ENCODE peak calls at places on chromosomes 3 and 15, in seven cellular contexts. One of them, this sample, is unnamed.

GRCh38 chr15:57554063-57554820 is 37.5 kb upstream of the MYZAP start:
- DNase-seq in A673: peak; percentile 62
- DNase-seq in vagina: no peak
- DNase-seq in PC-3: no peak
- DNase-seq in gastrocnemius medialis: no peak
- DNase-seq in CD8-positive, alpha-beta T cell: no peak
- DNase-seq in Panc1: no peak
- DNase-seq in this sample: no peak

GRCh38 chr15:41940441-41940857 is 31.9 kb downstream of the EHD4 start:
- DNase-seq in vagina: no peak
- DNase-seq in CD8-positive, alpha-beta T cell: no peak
- DNase-seq in gastrocnemius medialis: no peak
- DNase-seq in PC-3: peak; percentile 98
- DNase-seq in A673: no peak
- DNase-seq in Panc1: peak; percentile 82
- DNase-seq in this sample: no peak

GRCh38 chr15:91426412-91426811 is 326.4 kb downstream of the SV2B start:
- DNase-seq in gastrocnemius medialis: no peak
- DNase-seq in Panc1: no peak
- DNase-seq in CD8-positive, alpha-beta T cell: no peak
- DNase-seq in A673: no peak
- DNase-seq in PC-3: peak; percentile 19
- DNase-seq in vagina: no peak
- DNase-seq in this sample: no peak

GRCh38 chr3:107767897-107768605 is 245.3 kb downstream of the BBX start:
- DNase-seq in PC-3: no peak
- DNase-seq in Panc1: no peak
- DNase-seq in vagina: no peak
- DNase-seq in gastrocnemius medialis: no peak
- DNase-seq in CD8-positive, alpha-beta T cell: no peak
- DNase-seq in A673: peak; percentile 37
- DNase-seq in this sample: no peak

GRCh38 chr15:69861331-69862171 is 236.2 kb downstream of the TLE3 start:
- DNase-seq in vagina: no peak
- DNase-seq in A673: no peak
- DNase-seq in PC-3: no peak
- DNase-seq in CD8-positive, alpha-beta T cell: no peak
- DNase-seq in Panc1: no peak
- DNase-seq in gastrocnemius medialis: no peak
- DNase-seq in this sample: no peak

GRCh38 chr3:53865732-53866499 is 16.0 kb downstream of the ACTR8 start:
- DNase-seq in vagina: no peak
- DNase-seq in Panc1: no peak
- DNase-seq in A673: no peak
- DNase-seq in CD8-positive, alpha-beta T cell: no peak
- DNase-seq in gastrocnemius medialis: no peak
- DNase-seq in PC-3: no peak
- DNase-seq in this sample: no peak

GRCh38 chr3:187396661-187397060 is 28.5 kb downstream of the RTP4 start:
- DNase-seq in Panc1: no peak
- DNase-seq in CD8-positive, alpha-beta T cell: no peak
- DNase-seq in PC-3: no peak
- DNase-seq in A673: no peak
- DNase-seq in gastrocnemius medialis: no peak
- DNase-seq in vagina: no peak
- DNase-seq in this sample: no peak

GRCh38 chr3:193620650-193621049 is 27.6 kb downstream of the OPA1 start:
- DNase-seq in gastrocnemius medialis: no peak
- DNase-seq in Panc1: no peak
- DNase-seq in A673: peak; percentile 26
- DNase-seq in vagina: no peak
- DNase-seq in CD8-positive, alpha-beta T cell: no peak
- DNase-seq in PC-3: no peak
- DNase-seq in this sample: no peak

GRCh38 chr15:77959094-77959879 is 118.2 kb downstream of the TBC1D2B start:
- DNase-seq in Panc1: no peak
- DNase-seq in gastrocnemius medialis: peak; percentile 49
- DNase-seq in vagina: no peak
- DNase-seq in A673: peak; percentile 80
- DNase-seq in PC-3: peak; percentile 79
- DNase-seq in CD8-positive, alpha-beta T cell: peak; percentile 69
- DNase-seq in this sample: peak; percentile 88

GRCh38 chr3:69791111-69791510 is 51.8 kb downstream of the MITF start:
- DNase-seq in Panc1: no peak
- DNase-seq in A673: no peak
- DNase-seq in vagina: peak; percentile 94
- DNase-seq in CD8-positive, alpha-beta T cell: no peak
- DNase-seq in PC-3: no peak
- DNase-seq in gastrocnemius medialis: peak; percentile 69
- DNase-seq in this sample: peak; percentile 85

GRCh38 chr3:13684350-13684749 is 135.4 kb downstream of the FBLN2 start:
- DNase-seq in A673: no peak
- DNase-seq in CD8-positive, alpha-beta T cell: no peak
- DNase-seq in vagina: no peak
- DNase-seq in Panc1: no peak
- DNase-seq in gastrocnemius medialis: no peak
- DNase-seq in PC-3: no peak
- DNase-seq in this sample: no peak

GRCh38 chr3:13685721-13686120 is 136.8 kb downstream of the FBLN2 start:
- DNase-seq in vagina: no peak
- DNase-seq in Panc1: no peak
- DNase-seq in PC-3: no peak
- DNase-seq in CD8-positive, alpha-beta T cell: no peak
- DNase-seq in gastrocnemius medialis: no peak
- DNase-seq in A673: no peak
- DNase-seq in this sample: no peak

GRCh38 chr3:13686332-13686731 is 137.4 kb downstream of the FBLN2 start:
- DNase-seq in A673: no peak
- DNase-seq in gastrocnemius medialis: no peak
- DNase-seq in PC-3: no peak
- DNase-seq in vagina: no peak
- DNase-seq in Panc1: no peak
- DNase-seq in CD8-positive, alpha-beta T cell: no peak
- DNase-seq in this sample: no peak

GRCh38 chr3:13683772-13684171 is 134.8 kb downstream of the FBLN2 start:
- DNase-seq in A673: no peak
- DNase-seq in vagina: no peak
- DNase-seq in gastrocnemius medialis: no peak
- DNase-seq in PC-3: no peak
- DNase-seq in CD8-positive, alpha-beta T cell: no peak
- DNase-seq in Panc1: no peak
- DNase-seq in this sample: no peak

DNA sequence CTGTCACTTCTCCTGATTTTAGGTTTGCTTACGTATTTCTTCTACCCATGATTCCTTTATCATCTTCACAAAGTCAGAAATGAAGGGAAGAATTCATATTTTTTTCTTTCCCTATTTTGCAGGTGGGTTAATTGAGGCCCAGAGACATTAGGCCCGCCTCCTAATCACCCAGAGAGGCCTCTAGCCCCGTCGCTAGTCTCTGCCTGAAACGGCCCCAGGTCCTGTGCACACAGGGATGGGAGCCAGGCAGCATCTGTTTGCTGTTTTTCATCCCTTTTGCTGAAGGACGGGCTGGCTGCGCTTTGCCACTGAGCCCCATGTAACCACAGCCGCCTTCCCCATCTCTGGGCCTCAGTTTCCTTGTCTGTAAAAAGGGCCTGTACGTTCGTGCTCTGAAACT is 135.9 kb downstream of the FBLN2 start:
- DNase-seq in Panc1: no peak
- DNase-seq in PC-3: no peak
- DNase-seq in gastrocnemius medialis: no peak
- DNase-seq in CD8-positive, alpha-beta T cell: no peak
- DNase-seq in vagina: no peak
- DNase-seq in A673: no peak
- DNase-seq in this sample: no peak
- TF ChIP-seq CTCF in Panc1: no peak
- TF ChIP-seq CTCF in PC-3: no peak
- TF ChIP-seq CTCF in gastrocnemius medialis: no peak
- TF ChIP-seq CTCF in CD8-positive, alpha-beta T cell: no peak
- TF ChIP-seq CTCF in vagina: no peak
- TF ChIP-seq CTCF in A673: no peak
- TF ChIP-seq CTCF in this sample: no peak

DNA sequence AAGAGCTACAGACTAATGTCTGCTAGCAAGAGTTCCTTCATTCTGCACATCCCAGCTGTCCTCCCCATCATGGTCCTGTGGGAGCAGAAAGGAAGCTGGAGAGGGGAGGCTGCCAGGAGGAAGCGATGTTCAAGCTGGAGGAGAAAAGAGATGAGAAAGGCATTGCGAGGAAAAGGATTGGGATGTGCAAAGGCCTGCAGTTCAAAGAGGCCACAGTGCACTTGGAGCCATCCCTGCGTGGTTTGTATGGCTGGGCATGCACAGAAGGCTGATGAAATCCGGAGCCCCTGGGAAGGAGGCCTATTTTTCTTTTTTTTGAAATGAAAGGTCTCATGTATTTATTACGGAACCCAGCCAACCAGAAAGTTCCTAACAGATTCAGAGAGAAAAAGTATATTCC is 22.8 kb downstream of the AMOTL2 start:
- DNase-seq in A673: no peak
- DNase-seq in CD8-positive, alpha-beta T cell: no peak
- DNase-seq in gastrocnemius medialis: no peak
- DNase-seq in Panc1: no peak
- DNase-seq in PC-3: no peak
- DNase-seq in vagina: no peak
- DNase-seq in this sample: no peak
- H3K27ac ChIP-seq in A673: no peak overlapping the region
- H3K27ac ChIP-seq in CD8-positive, alpha-beta T cell: no peak overlapping the region
- H3K27ac ChIP-seq in gastrocnemius medialis: peak overlapping the region; percentile 71
- H3K27ac ChIP-seq in Panc1: peak overlapping the region; percentile 96
- H3K27ac ChIP-seq in PC-3: peak overlapping the region; percentile 74
- H3K27ac ChIP-seq in vagina: no peak overlapping the region
- H3K27ac ChIP-seq in this sample: no peak overlapping the region

DNA sequence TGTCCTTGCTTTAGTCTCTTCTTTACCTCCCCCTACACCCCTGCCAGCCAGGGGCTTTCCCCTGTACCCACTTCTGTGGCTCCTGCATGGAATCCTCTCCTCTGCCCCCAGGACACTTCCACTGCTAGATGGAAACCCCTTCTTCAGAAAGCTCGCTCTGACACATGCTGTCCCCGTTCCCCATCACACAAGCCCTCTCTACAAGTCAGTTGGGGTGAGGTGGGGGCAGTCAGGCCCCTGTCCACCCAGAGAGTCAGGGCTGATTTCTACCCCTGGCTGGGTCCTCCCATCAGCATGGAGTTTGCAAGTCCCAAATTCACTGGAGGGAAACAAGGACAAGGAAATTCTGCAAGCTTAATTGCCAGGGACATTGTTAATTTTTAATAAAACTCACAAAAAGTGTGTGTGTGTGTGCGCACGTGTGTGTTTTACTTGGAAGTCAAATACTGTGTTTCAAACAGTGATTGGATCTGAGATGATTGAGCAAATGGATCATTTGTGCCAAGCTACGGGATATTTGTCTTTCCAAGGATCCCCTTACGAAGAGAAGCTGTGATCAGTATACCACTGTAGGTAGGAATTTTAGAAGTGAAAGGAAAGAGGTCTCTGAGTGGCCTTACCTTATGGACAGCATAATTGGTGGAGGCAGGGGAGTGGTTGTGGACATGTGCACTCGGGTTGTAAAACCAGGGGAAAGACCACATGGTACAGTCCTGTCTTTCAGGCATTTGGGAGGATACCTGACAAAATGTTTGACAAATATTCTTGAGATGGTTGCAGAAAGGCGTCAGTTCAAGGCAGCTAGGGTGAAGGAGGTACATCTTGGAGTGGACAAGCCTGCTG is 1.5 kb upstream of the AMOTL2 start:
- DNase-seq in CD8-positive, alpha-beta T cell: no peak
- DNase-seq in gastrocnemius medialis: no peak
- DNase-seq in vagina: no peak
- DNase-seq in A673: no peak
- DNase-seq in PC-3: no peak
- DNase-seq in Panc1: no peak
- DNase-seq in this sample: no peak
- H3K4me3 ChIP-seq in CD8-positive, alpha-beta T cell: no peak overlapping the region
- H3K4me3 ChIP-seq in gastrocnemius medialis: peak overlapping the region; percentile 77
- H3K4me3 ChIP-seq in vagina: no peak overlapping the region
- H3K4me3 ChIP-seq in A673: no peak overlapping the region
- H3K4me3 ChIP-seq in PC-3: peak overlapping the region; percentile 98
- H3K4me3 ChIP-seq in Panc1: peak overlapping the region; percentile 95
- H3K4me3 ChIP-seq in this sample: no peak overlapping the region

DNA sequence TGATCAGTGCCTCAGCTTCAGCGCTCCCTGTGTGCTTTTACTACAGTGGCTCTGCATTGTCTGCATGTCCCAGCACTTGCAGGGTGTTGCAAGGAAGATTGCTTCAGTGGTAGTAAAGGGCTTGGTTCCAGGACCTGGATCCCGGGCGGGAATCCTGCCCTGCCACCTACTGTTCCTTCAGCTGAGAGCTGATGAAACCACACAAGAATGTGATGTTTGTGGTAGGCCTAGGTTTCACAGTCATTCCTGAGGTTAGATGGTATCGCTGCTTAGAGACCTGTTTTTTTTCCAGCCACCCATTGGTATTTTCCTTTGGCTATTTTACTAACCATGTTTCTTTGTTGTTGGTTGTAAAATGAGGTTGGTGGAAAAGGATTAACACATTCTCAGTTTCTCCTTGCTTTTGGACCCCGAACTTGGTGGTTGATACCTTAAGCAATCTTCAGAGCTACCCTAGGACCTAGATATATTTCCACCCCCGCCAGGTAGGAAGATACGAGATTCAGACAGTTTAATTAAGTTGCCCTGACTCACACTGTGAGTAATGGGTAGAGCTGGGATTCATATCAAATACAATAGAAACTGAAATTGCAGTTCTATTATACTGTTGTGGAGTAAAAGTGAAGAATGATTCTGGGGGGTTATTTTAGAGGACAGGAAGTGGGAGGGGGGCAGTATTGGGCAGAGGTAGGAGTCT is 11.4 kb downstream of the GPR87 start:
- DNase-seq in vagina: peak; percentile 90
- DNase-seq in CD8-positive, alpha-beta T cell: no peak
- DNase-seq in Panc1: no peak
- DNase-seq in gastrocnemius medialis: no peak
- DNase-seq in PC-3: peak; percentile 98
- DNase-seq in A673: peak; percentile 63
- DNase-seq in this sample: peak; percentile 61
- TF ChIP-seq CTCF in vagina: no peak
- TF ChIP-seq CTCF in CD8-positive, alpha-beta T cell: no peak
- TF ChIP-seq CTCF in Panc1: no peak
- TF ChIP-seq CTCF in gastrocnemius medialis: no peak
- TF ChIP-seq CTCF in PC-3: peak; percentile 43
- TF ChIP-seq CTCF in A673: no peak
- TF ChIP-seq CTCF in this sample: no peak

GRCh38 chr3:160012108-160012507 is 23.5 kb downstream of the IL12A start:
- DNase-seq in A673: no peak
- DNase-seq in PC-3: no peak
- DNase-seq in vagina: no peak
- DNase-seq in CD8-positive, alpha-beta T cell: no peak
- DNase-seq in Panc1: no peak
- DNase-seq in gastrocnemius medialis: no peak
- DNase-seq in this sample: no peak
- H3K27ac ChIP-seq in A673: no peak overlapping the region
- H3K27ac ChIP-seq in PC-3: no peak overlapping the region
- H3K27ac ChIP-seq in vagina: no peak overlapping the region
- H3K27ac ChIP-seq in CD8-positive, alpha-beta T cell: no peak overlapping the region
- H3K27ac ChIP-seq in Panc1: no peak overlapping the region
- H3K27ac ChIP-seq in gastrocnemius medialis: no peak overlapping the region
- H3K27ac ChIP-seq in this sample: no peak overlapping the region

GRCh38 chr3:159787191-159787590 is 201.4 kb upstream of the IL12A start:
- DNase-seq in CD8-positive, alpha-beta T cell: no peak
- DNase-seq in A673: no peak
- DNase-seq in vagina: peak; percentile 84
- DNase-seq in gastrocnemius medialis: no peak
- DNase-seq in Panc1: peak; percentile 80
- DNase-seq in PC-3: peak; percentile 97
- DNase-seq in this sample: no peak
- H3K4me3 ChIP-seq in CD8-positive, alpha-beta T cell: no peak overlapping the region
- H3K4me3 ChIP-seq in A673: no peak overlapping the region
- H3K4me3 ChIP-seq in vagina: no peak overlapping the region
- H3K4me3 ChIP-seq in gastrocnemius medialis: no peak overlapping the region
- H3K4me3 ChIP-seq in Panc1: peak overlapping the region; percentile 17
- H3K4me3 ChIP-seq in PC-3: peak overlapping the region; percentile 45
- H3K4me3 ChIP-seq in this sample: no peak overlapping the region

This sample was measured in lower lobe of right lung.